ENCODE peak calls at places on chromosomes 5 and 9, in seven cellular contexts. Z is NCI-H226; H is Karpas-422; D is Right ventricle myocardium superior; C is left kidney; I is NCI-H1105; S is stimulated activated CD4-positive, alpha-beta T cell treated with anti-CD3 and anti-CD28 coated beads, Interleukin-2, amount 100 ng/mL, for 24 hours. W is an unnamed sample.

GRCh38 chr9:123364241-123364824 is 8.3 kb downstream of the CRB2 start:
- DNase-seq in D (no peak), C (peak), H (no peak), I (no peak), Z (peak), S (no peak), W (no peak)

GRCh38 chr5:149413477-149414210 is 34.6 kb upstream of the IL17B start:
- DNase-seq in I (no peak), D (no peak), C (no peak), H (no peak), S (no peak), Z (no peak), W (no peak)

GRCh38 chr9:122656378-122656777 is 1.0 kb downstream of the OR1B1 start:
- DNase-seq in I (no peak), C (no peak), H (no peak), Z (no peak), D (no peak), S (no peak), W (no peak)

GRCh38 chr9:108383801-108384200 is 472.0 kb downstream of the ACTL7B start:
- DNase-seq in H (no peak), I (no peak), C (no peak), D (no peak), S (no peak), Z (peak), W (no peak)

GRCh38 chr5:155700333-155700732 is 626.6 kb upstream of the SGCD start:
- DNase-seq in S (no peak), Z (no peak), H (peak), D (no peak), C (peak), I (no peak), W (no peak)

GRCh38 chr5:94623026-94623425 is 4.6 kb downstream of the SLF1 start:
- DNase-seq in Z (no peak), S (no peak), I (no peak), D (no peak), C (no peak), H (no peak), W (no peak)

GRCh38 chr5:120152472-120152871 is 311.6 kb upstream of the PRR16 start:
- DNase-seq in I (no peak), D (no peak), S (no peak), H (no peak), C (no peak), Z (peak), W (no peak)

GRCh38 chr5:132987531-132988408 is 24.3 kb upstream of the AFF4 start:
- DNase-seq in D (no peak), Z (no peak), H (no peak), I (no peak), S (no peak), C (no peak), W (no peak)

GRCh38 chr9:78919701-78920100 is 622.8 kb downstream of the PSAT1 start:
- DNase-seq in S (no peak), C (no peak), I (no peak), D (no peak), Z (peak), H (no peak), W (no peak)

GRCh38 chr9:127637322-127637847 is 25.3 kb downstream of the STXBP1 start:
- DNase-seq in D (no peak), S (no peak), H (no peak), Z (peak), C (peak), I (peak), W (no peak)

GRCh38 chr5:157271740-157272271 is 5.9 kb downstream of the CYFIP2 start:
- DNase-seq in H (peak), S (peak), I (no peak), D (peak), C (no peak), Z (no peak), W (peak)

GRCh38 chr5:876398-877365 is 15.9 kb downstream of the BRD9 start:
- DNase-seq in I (no peak), S (no peak), C (no peak), Z (no peak), H (no peak), D (peak), W (no peak)

GRCh38 chr9:126348911-126349550 is 22.4 kb downstream of the MVB12B start:
- DNase-seq in Z (no peak), I (no peak), C (no peak), H (no peak), S (no peak), D (no peak), W (no peak)

GRCh38 chr5:96991708-96992107 is 55.8 kb downstream of the LNPEP start:
- DNase-seq in S (no peak), Z (no peak), D (no peak), I (no peak), H (no peak), C (no peak), W (no peak)

GRCh38 chr5:176391999-176392398 is 3.4 kb downstream of the HIGD2A start:
- DNase-seq in Z (no peak), H (no peak), C (no peak), D (no peak), I (no peak), S (no peak), W (no peak)

GRCh38 chr5:118088448-118088847 is 899.9 kb downstream of the DTWD2 start:
- DNase-seq in H (no peak), Z (no peak), I (no peak), D (no peak), S (no peak), C (no peak), W (no peak)

GRCh38 chr9:33132249-33132772 is 34.8 kb downstream of the B4GALT1 start:
- DNase-seq in S (no peak), H (no peak), C (no peak), D (no peak), I (no peak), Z (peak), W (no peak)

GRCh38 chr9:35712762-35713400 is 19.1 kb downstream of the TLN1 start:
- DNase-seq in S (no peak), Z (peak), C (peak), H (no peak), I (no peak), D (no peak), W (no peak)

GRCh38 chr5:174082286-174082685 is 36.8 kb downstream of the NSG2 start:
- DNase-seq in C (no peak), H (no peak), Z (no peak), S (no peak), D (no peak), I (no peak), W (no peak)

GRCh38 chr5:34791761-34792244 is 47.2 kb upstream of the TTC23L start:
- DNase-seq in C (no peak), D (no peak), I (no peak), H (no peak), S (no peak), Z (peak), W (no peak)

GRCh38 chr5:112686675-112687074 is 51.0 kb upstream of the APC start:
- DNase-seq in S (no peak), H (peak), I (no peak), C (no peak), Z (no peak), D (no peak), W (no peak)

GRCh38 chr9:38228331-38229122 is 159.5 kb upstream of the SHB start:
- DNase-seq in C (peak), Z (no peak), D (no peak), S (no peak), I (no peak), H (no peak), W (no peak)

GRCh38 chr5:80055491-80056170 is 20.5 kb downstream of the THBS4 start:
- DNase-seq in H (no peak), C (peak), D (no peak), I (peak), S (no peak), Z (no peak), W (no peak)

W was measured in esophagus squamous epithelium.